ENCODE peak calls at places on chromosomes 11 and 22, in four cellular contexts. W is choroid plexus epithelial cell, M is IMR-90, X is BJ. B is an unnamed sample.

GRCh38 chr22:42365337-42365865 is 66.8 kb downstream of the NFAM1 start:
- DNase-seq in W (no peak), M (no peak), X (no peak), B (no peak)

GRCh38 chr11:61082931-61083531 is 19.3 kb upstream of the CD5 start:
- DNase-seq in W (no peak), M (no peak), X (no peak), B (no peak)

GRCh38 chr22:45082795-45083194 is 73.0 kb upstream of the PHF21B start:
- DNase-seq in W (peak), M (no peak), X (no peak), B (no peak)

GRCh38 chr11:79438631-79439429 is 2.0 kb downstream of the TENM4 start:
- DNase-seq in W (peak), M (peak), X (no peak), B (no peak)

GRCh38 chr11:57800444-57801184 is 39.0 kb downstream of the CTNND1 start:
- DNase-seq in W (peak), M (peak), X (peak), B (peak)

GRCh38 chr11:126416542-126417090 is 61.1 kb downstream of the ST3GAL4 start:
- DNase-seq in W (peak), M (peak), X (no peak), B (peak)

GRCh38 chr11:128889657-128890213 is 1.4 kb upstream of the KCNJ5 start:
- DNase-seq in W (no peak), M (no peak), X (no peak), B (no peak)

GRCh38 chr22:37344735-37345462 is 62.6 kb downstream of the CYTH4 start:
- DNase-seq in W (no peak), M (no peak), X (no peak), B (no peak)

GRCh38 chr22:19709063-19709769 is 5.1 kb upstream of the SEPTIN5 start:
- DNase-seq in W (no peak), M (no peak), X (no peak), B (no peak)

GRCh38 chr22:50305658-50306566 is 1.5 kb downstream of the PLXNB2 start:
- DNase-seq in W (peak), M (peak), X (peak), B (peak)

GRCh38 chr11:2541881-2542361 is 97.1 kb downstream of the KCNQ1 start:
- DNase-seq in W (no peak), M (no peak), X (no peak), B (no peak)

GRCh38 chr11:67400251-67400941 is 1.3 kb downstream of the PPP1CA start:
- DNase-seq in W (no peak), M (no peak), X (no peak), B (no peak)

GRCh38 chr11:60065801-60066200 is 9.3 kb downstream of the MS4A3 start:
- DNase-seq in W (no peak), M (no peak), X (no peak), B (no peak)

GRCh38 chr22:21621891-21622623 is 7.8 kb downstream of the YDJC start:
- DNase-seq in W (no peak), M (no peak), X (no peak), B (no peak)

GRCh38 chr11:106723071-106723470 is 295.2 kb downstream of the GUCY1A2 start:
- DNase-seq in W (peak), M (no peak), X (no peak), B (no peak)

GRCh38 chr11:19455731-19456130 is 215.0 kb upstream of the E2F8 start:
- DNase-seq in W (peak), M (peak), X (no peak), B (no peak)

GRCh38 chr11:80844110-80844509 is 1403.3 kb upstream of the TENM4 start:
- DNase-seq in W (no peak), M (no peak), X (no peak), B (no peak)

GRCh38 chr22:36540867-36541642 is 12.1 kb upstream of the EIF3D start:
- DNase-seq in W (peak), M (no peak), X (no peak), B (no peak)

GRCh38 chr22:39524089-39524752 is 3.9 kb downstream of the ATF4 start:
- DNase-seq in W (no peak), M (no peak), X (no peak), B (no peak)
- H3K4me3 ChIP-seq in W (no peak), M (no peak), X (no peak), B (peak)

GRCh38 chr11:44568358-44568705 is 2.9 kb downstream of the CD82 start:
- DNase-seq in W (no peak), M (no peak), X (no peak), B (no peak)
- H3K4me3 ChIP-seq in W (no peak), M (no peak), X (no peak), B (no peak)

GRCh38 chr22:17787159-17788022 is 13.1 kb upstream of the BID start:
- DNase-seq in W (no peak), M (no peak), X (no peak), B (no peak)
- H3K4me3 ChIP-seq in W (no peak), M (no peak), X (no peak), B (no peak)

GRCh38 chr11:76132268-76132667 is 74.0 kb downstream of the WNT11 start:
- DNase-seq in W (peak), M (no peak), X (no peak), B (no peak)

GRCh38 chr11:76129729-76130128 is 76.6 kb downstream of the WNT11 start:
- DNase-seq in W (no peak), M (no peak), X (no peak), B (no peak)

GRCh38 chr11:76134239-76134638 is 72.1 kb downstream of the WNT11 start:
- DNase-seq in W (no peak), M (no peak), X (no peak), B (no peak)

GRCh38 chr11:76131142-76131541 is 75.2 kb downstream of the WNT11 start:
- DNase-seq in W (no peak), M (no peak), X (no peak), B (no peak)

GRCh38 chr11:76131585-76131984 is 74.7 kb downstream of the WNT11 start:
- DNase-seq in W (no peak), M (no peak), X (no peak), B (no peak)
- H3K4me3 ChIP-seq in W (no peak), M (no peak), X (no peak), B (no peak)

DNA sequence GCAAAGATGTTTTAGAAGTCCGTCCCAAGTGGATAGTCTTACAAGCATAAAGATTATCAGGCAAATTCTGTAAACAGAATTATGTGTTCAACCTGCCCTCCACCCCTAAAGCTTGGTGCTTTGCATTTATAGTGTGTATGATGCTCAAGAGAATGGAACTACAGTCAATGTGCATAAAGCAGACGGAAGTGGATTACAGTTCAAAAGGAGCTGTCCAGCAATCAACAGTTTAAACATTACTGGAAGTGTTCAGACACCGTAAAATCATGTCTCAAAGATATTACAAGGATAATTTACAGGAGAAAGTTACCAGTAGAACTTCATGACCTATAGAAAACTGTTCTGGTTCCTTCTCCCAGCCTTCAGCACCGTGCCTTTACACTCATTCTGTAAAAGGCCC is 1.0 kb downstream of the RIC3 start:
- DNase-seq in W (peak), M (peak), X (no peak), B (peak)
- H3K4me3 ChIP-seq in W (no peak), M (no peak), X (no peak), B (no peak)

GRCh38 chr11:12377106-12377823 is at the start of gene PARVA:
- DNase-seq in W (peak), M (peak), X (no peak), B (peak)
- H3K4me3 ChIP-seq in W (peak), M (peak), X (peak), B (peak)

DNA sequence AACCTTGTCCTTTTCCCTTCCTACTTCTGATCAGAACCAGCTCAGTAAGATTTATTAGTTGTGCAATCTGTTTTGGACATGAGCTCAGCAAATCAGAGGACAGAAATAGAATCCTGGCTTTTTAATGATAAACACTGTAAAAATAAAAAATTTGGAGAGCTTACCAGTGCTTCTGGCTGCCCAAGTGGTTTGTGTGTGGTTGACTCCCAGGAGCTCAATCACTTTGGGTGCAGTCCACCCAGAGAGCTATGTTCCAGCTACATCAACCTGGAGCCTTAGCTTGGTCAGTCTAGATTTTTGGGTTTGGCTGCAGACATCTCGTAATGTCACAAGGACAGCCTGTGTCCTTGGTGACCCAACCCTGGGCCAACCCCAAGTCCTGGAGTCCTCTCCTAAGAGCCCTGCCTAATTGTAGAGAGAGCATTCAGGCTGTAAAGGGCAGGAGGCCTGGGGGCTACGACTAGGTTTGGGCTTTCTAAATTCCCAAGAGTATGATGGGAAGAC is 28.5 kb downstream of the CD44 start:
- DNase-seq in W (peak), M (no peak), X (peak), B (no peak)
- H3K4me3 ChIP-seq in W (no peak), M (no peak), X (no peak), B (no peak)

GRCh38 chr11:6476571-6476970 is 2.8 kb upstream of the TRIM3 start:
- DNase-seq in W (no peak), M (no peak), X (no peak), B (no peak)
- H3K4me3 ChIP-seq in W (no peak), M (no peak), X (no peak), B (no peak)